ENCODE peak calls at places on chromosomes 5 and 9, in six cellular contexts. One of them, this sample, is unnamed. For H3K4me1, the result is how much of the 10 kb centered on the place peaks cover.

GRCh38 chr9:108469654-108470053 is 386.1 kb downstream of the ACTL7B start:
- DNase-seq in HCT116: no peak
- DNase-seq in GM12878: no peak
- DNase-seq in HepG2: no peak
- DNase-seq in H1: no peak
- DNase-seq in K562: no peak
- DNase-seq in this sample: no peak

GRCh38 chr5:169048568-169049125 is 252.3 kb downstream of the SLIT3 start:
- DNase-seq in HCT116: no peak
- DNase-seq in GM12878: no peak
- DNase-seq in HepG2: no peak
- DNase-seq in H1: no peak
- DNase-seq in K562: no peak
- DNase-seq in this sample: no peak

GRCh38 chr9:129138144-129138462 is 26.9 kb downstream of the PTPA start:
- DNase-seq in HCT116: no peak
- DNase-seq in GM12878: no peak
- DNase-seq in HepG2: no peak
- DNase-seq in H1: no peak
- DNase-seq in K562: no peak
- DNase-seq in this sample: no peak

GRCh38 chr9:135815433-135816178 is 91.7 kb downstream of the CAMSAP1 start:
- DNase-seq in HCT116: no peak
- DNase-seq in GM12878: no peak
- DNase-seq in HepG2: no peak
- DNase-seq in H1: no peak
- DNase-seq in K562: no peak
- DNase-seq in this sample: no peak

GRCh38 chr9:10612649-10613398 is at the start of gene PTPRD:
- DNase-seq in HCT116: no peak
- DNase-seq in GM12878: no peak
- DNase-seq in HepG2: peak
- DNase-seq in H1: peak
- DNase-seq in K562: peak
- DNase-seq in this sample: peak

GRCh38 chr9:99253772-99254431 is 31.8 kb downstream of the SEC61B start:
- DNase-seq in HCT116: no peak
- DNase-seq in GM12878: peak
- DNase-seq in HepG2: no peak
- DNase-seq in H1: no peak
- DNase-seq in K562: peak
- DNase-seq in this sample: no peak

GRCh38 chr5:175831507-175831906 is 39.9 kb upstream of the CPLX2 start:
- DNase-seq in HCT116: no peak
- DNase-seq in GM12878: no peak
- DNase-seq in HepG2: no peak
- DNase-seq in H1: no peak
- DNase-seq in K562: no peak
- DNase-seq in this sample: no peak

GRCh38 chr5:149125386-149125891 is 15.9 kb upstream of the ABLIM3 start:
- DNase-seq in HCT116: no peak
- DNase-seq in GM12878: no peak
- DNase-seq in HepG2: peak
- DNase-seq in H1: peak
- DNase-seq in K562: peak
- DNase-seq in this sample: no peak

GRCh38 chr5:78519198-78519941 is 129.2 kb downstream of the LHFPL2 start:
- DNase-seq in HCT116: no peak
- DNase-seq in GM12878: no peak
- DNase-seq in HepG2: no peak
- DNase-seq in H1: no peak
- DNase-seq in K562: no peak
- DNase-seq in this sample: no peak

GRCh38 chr5:418681-419121 is 24.3 kb upstream of the EXOC3 start:
- DNase-seq in HCT116: no peak
- DNase-seq in GM12878: no peak
- DNase-seq in HepG2: no peak
- DNase-seq in H1: no peak
- DNase-seq in K562: no peak
- DNase-seq in this sample: no peak

GRCh38 chr5:95727764-95728191 is 3.4 kb upstream of the RHOBTB3 start:
- DNase-seq in HCT116: no peak
- DNase-seq in GM12878: peak
- DNase-seq in HepG2: peak
- DNase-seq in H1: no peak
- DNase-seq in K562: peak
- DNase-seq in this sample: no peak

GRCh38 chr5:122844136-122844915 is 1.1 kb upstream of the SNX24 start:
- DNase-seq in HCT116: no peak
- DNase-seq in GM12878: no peak
- DNase-seq in HepG2: peak
- DNase-seq in H1: no peak
- DNase-seq in K562: peak
- DNase-seq in this sample: no peak

GRCh38 chr9:137319434-137319975 is 17.4 kb upstream of the NRARP start:
- DNase-seq in HCT116: no peak
- DNase-seq in GM12878: no peak
- DNase-seq in HepG2: no peak
- DNase-seq in H1: no peak
- DNase-seq in K562: no peak
- DNase-seq in this sample: no peak

GRCh38 chr5:16815432-16815831 is 120.7 kb downstream of the MYO10 start:
- DNase-seq in HCT116: no peak
- DNase-seq in GM12878: no peak
- DNase-seq in HepG2: no peak
- DNase-seq in H1: no peak
- DNase-seq in K562: no peak
- DNase-seq in this sample: no peak

GRCh38 chr5:124252094-124252750 is 494.2 kb downstream of the ZNF608 start:
- DNase-seq in HCT116: no peak
- DNase-seq in GM12878: no peak
- DNase-seq in HepG2: no peak
- DNase-seq in H1: no peak
- DNase-seq in K562: no peak
- DNase-seq in this sample: no peak

GRCh38 chr9:78103971-78104433 is 72.4 kb upstream of the GNAQ start:
- DNase-seq in HCT116: no peak
- DNase-seq in GM12878: no peak
- DNase-seq in HepG2: no peak
- DNase-seq in H1: no peak
- DNase-seq in K562: no peak
- DNase-seq in this sample: no peak

GRCh38 chr9:136327313-136327971 is at the start of gene GPSM1:
- DNase-seq in HCT116: no peak
- DNase-seq in GM12878: no peak
- DNase-seq in HepG2: no peak
- DNase-seq in H1: no peak
- DNase-seq in K562: peak
- DNase-seq in this sample: no peak

GRCh38 chr5:334903-335739 is 13.6 kb downstream of the AHRR start:
- DNase-seq in HCT116: no peak
- DNase-seq in GM12878: no peak
- DNase-seq in HepG2: no peak
- DNase-seq in H1: no peak
- DNase-seq in K562: no peak
- DNase-seq in this sample: no peak

GRCh38 chr5:127001621-127002296 is 28.6 kb downstream of the MARCHF3 start:
- DNase-seq in HCT116: no peak
- DNase-seq in GM12878: no peak
- DNase-seq in HepG2: no peak
- DNase-seq in H1: no peak
- DNase-seq in K562: no peak
- DNase-seq in this sample: no peak

GRCh38 chr5:74660146-74660545 is 19.6 kb upstream of the ENC1 start:
- DNase-seq in HCT116: no peak
- DNase-seq in GM12878: no peak
- DNase-seq in HepG2: no peak
- DNase-seq in H1: no peak
- DNase-seq in K562: no peak
- DNase-seq in this sample: no peak

GRCh38 chr9:130208600-130209347 is 36.6 kb downstream of the NCS1 start:
- DNase-seq in HCT116: no peak
- DNase-seq in GM12878: no peak
- DNase-seq in HepG2: no peak
- DNase-seq in H1: no peak
- DNase-seq in K562: peak
- DNase-seq in this sample: no peak

GRCh38 chr5:172943283-172943841 is 15.9 kb upstream of the RPL26L1 start:
- DNase-seq in HCT116: no peak
- DNase-seq in GM12878: no peak
- DNase-seq in HepG2: no peak
- DNase-seq in H1: no peak
- DNase-seq in K562: peak
- DNase-seq in this sample: peak

GRCh38 chr5:24188196-24188595 is 456.6 kb downstream of the CDH10 start:
- DNase-seq in HCT116: no peak
- DNase-seq in GM12878: no peak
- DNase-seq in HepG2: no peak
- DNase-seq in H1: no peak
- DNase-seq in K562: no peak
- DNase-seq in this sample: no peak

GRCh38 chr5:121526908-121527307 is 324.8 kb upstream of the FTMT start:
- DNase-seq in HCT116: no peak
- DNase-seq in GM12878: no peak
- DNase-seq in HepG2: no peak
- DNase-seq in H1: no peak
- DNase-seq in K562: no peak
- DNase-seq in this sample: no peak

GRCh38 chr9:129549684-129550083 is 71.2 kb downstream of the C9orf50 start:
- DNase-seq in HCT116: no peak
- DNase-seq in GM12878: no peak
- DNase-seq in HepG2: no peak
- DNase-seq in H1: no peak
- DNase-seq in K562: no peak
- DNase-seq in this sample: no peak

GRCh38 chr5:75412111-75412990 is 75.3 kb downstream of the HMGCR start:
- DNase-seq in HCT116: no peak
- DNase-seq in GM12878: no peak
- DNase-seq in HepG2: no peak
- DNase-seq in H1: no peak
- DNase-seq in K562: no peak
- DNase-seq in this sample: no peak

GRCh38 chr5:10250804-10251276 is 760 bp downstream of the CCT5 start:
- DNase-seq in HCT116: no peak
- DNase-seq in GM12878: no peak
- DNase-seq in HepG2: no peak
- DNase-seq in H1: no peak
- DNase-seq in K562: no peak
- DNase-seq in this sample: no peak

GRCh38 chr5:143308726-143309125 is 94.8 kb downstream of the NR3C1 start:
- DNase-seq in HCT116: no peak
- DNase-seq in GM12878: no peak
- DNase-seq in HepG2: no peak
- DNase-seq in H1: no peak
- DNase-seq in K562: no peak
- DNase-seq in this sample: no peak

GRCh38 chr9:32581512-32582143 is 8.7 kb upstream of the NDUFB6 start:
- DNase-seq in HCT116: peak
- DNase-seq in GM12878: no peak
- DNase-seq in HepG2: peak
- DNase-seq in H1: no peak
- DNase-seq in K562: peak
- DNase-seq in this sample: peak

GRCh38 chr5:14476791-14477435 is 104.7 kb upstream of the OTULINL start:
- DNase-seq in HCT116: no peak
- DNase-seq in GM12878: no peak
- DNase-seq in HepG2: no peak
- DNase-seq in H1: no peak
- DNase-seq in K562: no peak
- DNase-seq in this sample: no peak
- H3K4me1 ChIP-seq in HCT116: under half
- H3K4me1 ChIP-seq in GM12878: under half
- H3K4me1 ChIP-seq in HepG2: under half
- H3K4me1 ChIP-seq in H1: under half
- H3K4me1 ChIP-seq in K562: under half
- H3K4me1 ChIP-seq in this sample: under half

DNA sequence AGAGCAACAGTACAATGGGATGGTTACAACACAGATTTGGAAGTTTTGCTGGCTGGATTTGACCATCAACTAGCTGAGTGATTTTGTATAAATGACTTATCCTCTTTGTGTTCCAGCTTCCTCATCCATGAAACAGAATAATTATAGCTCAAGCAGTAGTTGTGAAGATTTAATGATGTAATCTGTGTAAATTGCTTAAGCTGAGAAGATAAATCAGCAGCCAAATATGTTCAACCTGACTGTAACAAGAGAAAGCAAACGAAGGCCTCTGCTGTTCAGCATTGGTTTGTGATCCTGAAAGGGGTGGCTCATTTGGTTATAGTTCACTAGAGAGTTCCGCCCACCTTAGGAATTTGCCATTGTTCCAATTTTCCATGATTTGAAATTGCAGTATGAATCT is 75.7 kb upstream of the CCDC112 start:
- DNase-seq in HCT116: no peak
- DNase-seq in GM12878: no peak
- DNase-seq in HepG2: no peak
- DNase-seq in H1: no peak
- DNase-seq in K562: no peak
- DNase-seq in this sample: no peak
- H3K9ac ChIP-seq in HCT116: no peak
- H3K9ac ChIP-seq in GM12878: no peak
- H3K9ac ChIP-seq in HepG2: no peak
- H3K9ac ChIP-seq in H1: no peak
- H3K9ac ChIP-seq in K562: no peak
- H3K9ac ChIP-seq in this sample: no peak

GRCh38 chr9:34651876-34652602 is at the start of gene IL11RA:
- DNase-seq in HCT116: peak
- DNase-seq in GM12878: no peak
- DNase-seq in HepG2: peak
- DNase-seq in H1: peak
- DNase-seq in K562: peak
- DNase-seq in this sample: peak
- TF ChIP-seq ZNF274 in HCT116: no peak
- TF ChIP-seq ZNF274 in GM12878: no peak
- TF ChIP-seq ZNF274 in HepG2: no peak
- TF ChIP-seq ZNF274 in H1: no peak
- TF ChIP-seq ZNF274 in K562: no peak
- TF ChIP-seq ZNF274 in this sample: no peak

DNA sequence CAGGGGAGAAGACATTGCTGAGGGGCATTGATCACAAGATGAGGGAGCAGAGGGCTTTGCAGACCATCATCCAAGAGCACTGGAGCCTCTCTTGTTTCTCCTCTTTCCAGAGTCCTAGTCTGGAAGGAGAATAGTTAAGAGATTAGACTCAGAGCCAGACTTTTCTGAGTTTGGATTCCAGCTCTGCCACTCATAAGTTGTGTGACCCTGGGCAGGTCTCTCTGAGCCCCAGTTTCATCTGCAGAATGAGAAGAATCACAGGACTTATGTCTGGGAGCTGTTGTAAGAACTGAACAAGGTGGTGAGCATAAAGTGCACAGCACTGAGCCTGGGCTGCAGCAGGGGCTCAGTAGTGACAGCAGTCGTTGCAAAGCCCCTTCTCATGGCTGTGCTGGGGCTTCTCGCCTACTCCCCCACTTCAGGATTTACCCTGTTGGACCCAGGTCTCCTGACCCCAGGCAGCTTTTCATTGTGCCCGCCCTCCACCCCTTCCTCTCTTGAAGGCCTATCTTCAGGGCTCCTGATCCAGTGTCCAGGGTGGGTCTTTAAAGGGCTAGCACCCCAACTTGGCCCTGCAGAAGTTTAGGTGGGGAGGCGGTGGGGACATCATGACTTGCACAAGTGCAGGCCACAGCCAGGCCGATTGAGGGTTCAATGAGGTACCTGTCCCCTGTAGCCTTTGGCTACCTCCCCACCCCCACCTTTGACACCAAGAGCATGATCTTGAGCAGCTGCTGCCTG is 1.5 kb downstream of the SYNPO start:
- DNase-seq in HCT116: no peak
- DNase-seq in GM12878: no peak
- DNase-seq in HepG2: no peak
- DNase-seq in H1: no peak
- DNase-seq in K562: no peak
- DNase-seq in this sample: no peak
- H3K4me1 ChIP-seq in HCT116: half or more
- H3K4me1 ChIP-seq in GM12878: under half
- H3K4me1 ChIP-seq in HepG2: half or more
- H3K4me1 ChIP-seq in H1: under half
- H3K4me1 ChIP-seq in K562: under half
- H3K4me1 ChIP-seq in this sample: under half

This sample was measured in NT2/D1.